ENCODE peak calls at places on chromosome 7, in five cellular contexts. S, G, W, Z and C are unnamed samples.

GRCh38 chr7:24576171-24577052 is 3.2 kb downstream of the PALS2 start:
- DNase-seq in G (peak; percentile 87), S (peak; percentile 18), Z (peak; percentile 79), W (no peak), C (peak; percentile 47)

GRCh38 chr7:17055596-17055995 is 173.8 kb upstream of the AGR3 start:
- DNase-seq in G (no peak), S (no peak), Z (no peak), W (no peak), C (no peak)

GRCh38 chr7:121531175-121532070 is 135.3 kb upstream of the FAM3C start:
- DNase-seq in W (no peak), S (no peak), G (no peak), Z (no peak), C (no peak)

GRCh38 chr7:149598721-149599308 is 101.2 kb upstream of the ZNF746 start:
- DNase-seq in Z (no peak), W (no peak), G (peak; percentile 52), S (no peak), C (peak; percentile 0)

GRCh38 chr7:45915606-45916005 is 5.5 kb downstream of the IGFBP3 start:
- DNase-seq in G (no peak), S (no peak), Z (no peak), W (no peak), C (no peak)

GRCh38 chr7:131819891-131820290 is 263.5 kb upstream of the PODXL start:
- DNase-seq in G (no peak), Z (no peak), W (no peak), S (no peak), C (no peak)

GRCh38 chr7:31493714-31494181 is 20.1 kb upstream of the ITPRID1 start:
- DNase-seq in S (no peak), W (no peak), G (peak; percentile 54), Z (no peak), C (no peak)

GRCh38 chr7:66167773-66168367 is 37.3 kb upstream of the TPST1 start:
- DNase-seq in Z (no peak), S (no peak), G (peak; percentile 84), W (no peak), C (no peak)

GRCh38 chr7:106220307-106220706 is 64.5 kb downstream of the NAMPT start:
- DNase-seq in G (no peak), S (no peak), Z (no peak), W (no peak), C (no peak)

GRCh38 chr7:146575903-146576302 is 459.3 kb downstream of the CNTNAP2 start:
- DNase-seq in G (no peak), S (no peak), W (no peak), Z (no peak), C (no peak)

GRCh38 chr7:150732786-150733733 is 4.2 kb upstream of the GIMAP5 start:
- DNase-seq in G (no peak), Z (no peak), S (no peak), W (no peak), C (no peak)

GRCh38 chr7:150633926-150634325 is 1.7 kb upstream of the GIMAP6 start:
- DNase-seq in Z (no peak), W (no peak), S (no peak), G (no peak), C (no peak)

GRCh38 chr7:143015926-143016490 is 10.9 kb downstream of the OR9A2 start:
- DNase-seq in S (no peak), G (peak; percentile 23), Z (peak; percentile 67), W (no peak), C (no peak)

GRCh38 chr7:34584526-34584925 is 73.5 kb upstream of the NPSR1 start:
- DNase-seq in W (no peak), Z (no peak), G (no peak), S (no peak), C (no peak)

GRCh38 chr7:2719007-2719406 is 31.0 kb downstream of the AMZ1 start:
- DNase-seq in S (peak; percentile 65), W (peak; percentile 54), G (no peak), Z (no peak), C (no peak)